ENCODE peak calls at places on chromosomes 1 and 21, in six cellular contexts. W, O, D, R, E and N are unnamed samples.

GRCh38 chr1:174209347-174210187 is 50.2 kb downstream of the RABGAP1L start:
- DNase-seq in E (no peak), O (no peak), D (no peak), W (no peak), R (no peak), N (no peak)

GRCh38 chr1:19067187-19067911 is 110.9 kb upstream of the IFFO2 start:
- DNase-seq in E (no peak), R (no peak), O (no peak), D (peak), W (no peak), N (peak)

GRCh38 chr1:56453016-56453721 is 126.2 kb downstream of the PLPP3 start:
- DNase-seq in W (no peak), O (no peak), E (no peak), R (peak), D (no peak), N (no peak)

GRCh38 chr21:35190201-35190701 is 141.1 kb upstream of the RUNX1 start:
- DNase-seq in E (no peak), O (no peak), W (no peak), R (no peak), D (no peak), N (no peak)

GRCh38 chr1:25743164-25744139 is 56.5 kb upstream of the SELENON start:
- DNase-seq in E (peak), D (no peak), O (peak), R (peak), W (peak), N (no peak)

GRCh38 chr1:63843884-63844283 is 70.1 kb downstream of the ROR1 start:
- DNase-seq in W (no peak), R (no peak), D (no peak), O (no peak), E (no peak), N (no peak)

GRCh38 chr1:84402060-84402459 is 3.8 kb downstream of the DNASE2B start:
- DNase-seq in E (no peak), R (no peak), D (no peak), O (no peak), W (peak), N (no peak)

GRCh38 chr1:234658143-234658542 is 48.2 kb upstream of the IRF2BP2 start:
- DNase-seq in W (peak), D (no peak), R (no peak), O (no peak), E (no peak), N (no peak)

GRCh38 chr21:36743008-36743407 is 44.1 kb downstream of the SIM2 start:
- DNase-seq in W (no peak), R (no peak), E (no peak), D (no peak), O (no peak), N (no peak)

GRCh38 chr1:21576798-21577187 is 67.6 kb downstream of the ALPL start:
- DNase-seq in W (no peak), E (no peak), D (no peak), O (no peak), R (no peak), N (no peak)

GRCh38 chr1:21579788-21580187 is 70.6 kb downstream of the ALPL start:
- DNase-seq in W (no peak), D (no peak), R (no peak), O (no peak), E (no peak), N (no peak)

GRCh38 chr1:21577324-21577723 is 68.1 kb downstream of the ALPL start:
- DNase-seq in D (no peak), W (no peak), R (no peak), E (no peak), O (no peak), N (no peak)

GRCh38 chr1:21576031-21576797 is 67.0 kb downstream of the ALPL start:
- DNase-seq in E (no peak), O (no peak), W (no peak), D (no peak), R (no peak), N (no peak)

GRCh38 chr1:21577933-21578332 is 68.7 kb downstream of the ALPL start:
- DNase-seq in E (no peak), D (no peak), W (no peak), R (no peak), O (no peak), N (no peak)
- TF ChIP-seq CTCF in E (no peak), D (no peak), W (no peak), R (no peak), O (no peak), N (no peak)

DNA sequence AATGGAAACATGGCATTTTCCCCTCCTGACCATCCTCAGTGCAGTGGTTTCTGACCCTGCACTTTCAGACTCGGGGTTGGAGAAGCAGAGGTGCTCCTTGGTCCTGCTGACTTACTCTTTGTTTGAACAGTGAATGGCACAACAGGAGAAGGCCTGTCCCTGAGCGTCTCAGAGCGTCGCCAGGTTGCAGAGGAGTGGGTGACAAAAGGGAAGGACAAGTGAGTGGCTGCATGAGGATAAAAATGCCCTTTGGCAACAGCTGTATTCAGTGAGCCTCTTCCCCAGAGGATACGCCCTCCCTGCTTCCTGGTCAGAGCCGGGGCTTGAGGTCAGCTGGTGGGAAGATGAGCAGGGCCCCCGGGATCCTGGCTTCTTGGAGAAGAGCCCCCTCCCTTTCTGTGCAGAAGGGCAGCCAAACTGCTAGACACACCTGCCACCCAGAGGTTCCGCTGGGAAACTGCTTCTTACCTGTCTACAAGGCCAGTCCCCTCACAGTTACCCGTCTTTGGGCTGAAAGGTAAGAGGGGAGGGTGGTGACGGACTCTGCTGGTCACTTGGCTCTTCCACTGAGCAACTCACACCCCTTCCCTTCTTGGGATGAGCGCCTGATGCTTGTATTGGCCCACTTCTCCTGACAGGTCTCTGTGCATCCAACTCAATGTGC is 16.6 kb downstream of the NPL start:
- DNase-seq in E (no peak), R (no peak), W (no peak), O (no peak), D (no peak), N (no peak)
- TF ChIP-seq CTCF in E (no peak), R (no peak), W (no peak), O (no peak), D (no peak), N (peak)

GRCh38 chr1:59046730-59047157 is 250.2 kb upstream of the FGGY start:
- DNase-seq in D (no peak), E (no peak), R (no peak), W (no peak), O (no peak), N (no peak)
- TF ChIP-seq CTCF in D (no peak), E (no peak), R (no peak), W (peak), O (no peak), N (no peak)

GRCh38 chr1:27599605-27600499 is 4.1 kb downstream of the AHDC1 start:
- DNase-seq in D (no peak), W (no peak), E (no peak), R (peak), O (no peak), N (no peak)
- TF ChIP-seq CTCF in D (no peak), W (no peak), E (no peak), R (no peak), O (no peak), N (no peak)

GRCh38 chr1:13950637-13951036 is 250.6 kb downstream of the PRDM2 start:
- DNase-seq in R (no peak), O (no peak), W (no peak), D (peak), E (no peak), N (peak)
- TF ChIP-seq CTCF in R (no peak), O (no peak), W (no peak), D (peak), E (no peak), N (peak)

GRCh38 chr21:28196981-28197380 is 795.7 kb downstream of the LTN1 start:
- DNase-seq in R (no peak), W (no peak), O (no peak), E (no peak), D (no peak), N (no peak)

GRCh38 chr21:28193189-28193588 is 799.5 kb downstream of the LTN1 start:
- DNase-seq in O (no peak), R (no peak), D (no peak), E (no peak), W (no peak), N (no peak)
- TF ChIP-seq CTCF in O (no peak), R (no peak), D (no peak), E (no peak), W (no peak), N (no peak)

GRCh38 chr1:46529031-46529630 is 22.3 kb downstream of the KNCN start:
- DNase-seq in O (no peak), W (no peak), R (no peak), D (no peak), E (no peak), N (no peak)

GRCh38 chr1:46530311-46530710 is 21.1 kb downstream of the KNCN start:
- DNase-seq in D (no peak), W (no peak), O (no peak), R (no peak), E (no peak), N (no peak)

GRCh38 chr1:46527474-46528296 is 23.8 kb downstream of the KNCN start:
- DNase-seq in D (peak), R (peak), O (peak), W (peak), E (no peak), N (peak)

GRCh38 chr1:46526689-46527291 is 24.7 kb downstream of the KNCN start:
- DNase-seq in E (no peak), R (no peak), W (no peak), D (no peak), O (no peak), N (no peak)

DNA sequence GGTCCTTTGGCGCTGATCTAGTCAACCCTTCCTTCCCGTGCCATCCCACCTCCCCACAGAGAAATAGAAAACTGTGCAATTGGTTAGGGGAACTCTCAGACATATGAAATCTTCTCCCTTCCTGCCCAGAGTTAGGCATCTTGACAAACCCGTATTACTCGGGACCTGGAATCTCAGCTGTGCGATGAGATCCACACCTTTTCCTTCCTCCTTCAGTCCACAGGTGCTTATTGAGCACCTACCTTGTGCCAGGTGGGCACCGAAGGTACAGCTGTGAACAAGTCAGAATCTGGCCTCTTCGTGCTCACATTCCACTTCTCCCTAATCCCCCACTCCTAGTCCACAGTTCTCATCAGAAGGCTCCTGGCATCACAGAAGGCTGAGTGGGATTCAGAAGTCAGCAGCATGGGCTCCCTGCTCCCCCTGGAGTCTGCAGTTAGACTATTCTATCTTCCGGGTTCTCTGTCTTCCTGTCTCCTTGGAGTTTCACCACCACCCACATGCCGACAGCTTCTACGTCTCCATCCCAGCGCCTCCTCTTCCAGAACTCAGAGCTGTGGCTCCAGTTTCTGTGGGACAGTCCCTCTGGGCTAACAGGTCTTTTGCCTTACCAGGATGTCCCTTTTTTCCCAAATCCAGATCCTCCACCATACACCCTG is 23.0 kb downstream of the KNCN start:
- DNase-seq in D (no peak), W (no peak), E (no peak), R (no peak), O (no peak), N (no peak)
- TF ChIP-seq CTCF in D (peak), W (no peak), E (no peak), R (no peak), O (no peak), N (peak)